ENCODE peak calls at places on chromosomes 16 and 17, in five cellular contexts. O is CD8-positive, alpha-beta T cell; B is neural progenitor cell; D is SK-N-SH; G is cardiac fibroblast. E is an unnamed sample.

GRCh38 chr16:82195917-82196494 is 26.0 kb upstream of the MPHOSPH6 start:
- DNase-seq in O (no peak), D (no peak), G (peak), B (no peak), E (no peak)

GRCh38 chr16:64892843-64893242 is 229.0 kb downstream of the CDH11 start:
- DNase-seq in G (peak), O (no peak), D (no peak), B (no peak), E (no peak)

GRCh38 chr17:36544320-36545092 is at the start of gene GGNBP2:
- DNase-seq in D (peak), B (peak), G (peak), O (peak), E (peak)

GRCh38 chr17:76593338-76593737 is 7.7 kb upstream of the ST6GALNAC2 start:
- DNase-seq in G (no peak), O (no peak), D (no peak), B (no peak), E (no peak)

GRCh38 chr17:39178516-39178915 is 12.6 kb upstream of the ARL5C start:
- DNase-seq in G (peak), D (no peak), O (no peak), B (no peak), E (no peak)

GRCh38 chr16:27097671-27098275 is 31.0 kb downstream of the C16orf82 start:
- DNase-seq in O (no peak), G (peak), B (no peak), D (no peak), E (no peak)

GRCh38 chr16:50282010-50282538 is 15.7 kb downstream of the ADCY7 start:
- DNase-seq in B (no peak), G (peak), D (no peak), O (peak), E (peak)

GRCh38 chr16:83704656-83705055 is 103.1 kb upstream of the HSBP1 start:
- DNase-seq in G (no peak), B (no peak), O (no peak), D (no peak), E (no peak)

GRCh38 chr16:23567602-23568001 is 10.1 kb downstream of the UBFD1 start:
- DNase-seq in B (no peak), D (no peak), G (no peak), O (no peak), E (no peak)

GRCh38 chr16:86520317-86521210 is 10.2 kb downstream of the FOXF1 start:
- DNase-seq in B (no peak), G (no peak), O (no peak), D (no peak), E (no peak)

GRCh38 chr17:14301761-14302401 is 1.0 kb downstream of the HS3ST3B1 start:
- DNase-seq in G (peak), D (no peak), B (peak), O (peak), E (peak)

GRCh38 chr16:825298-826061 is 24.9 kb upstream of the GNG13 start:
- DNase-seq in O (no peak), G (no peak), D (peak), B (no peak), E (no peak)

GRCh38 chr17:74810699-74811485 is 34.7 kb upstream of the NAT9 start:
- DNase-seq in D (no peak), G (no peak), B (no peak), O (no peak), E (no peak)

GRCh38 chr16:6019490-6019991 is 921.9 kb upstream of the EEF2KMT start:
- DNase-seq in O (no peak), B (peak), D (peak), G (no peak), E (no peak)

GRCh38 chr16:25034916-25035315 is 19.7 kb upstream of the ARHGAP17 start:
- DNase-seq in D (no peak), G (no peak), B (no peak), O (no peak), E (no peak)

GRCh38 chr16:89155184-89155679 is 16.3 kb upstream of the CDH15 start:
- DNase-seq in G (peak), O (no peak), B (no peak), D (no peak), E (no peak)

GRCh38 chr16:17377360-17378324 is 93.1 kb downstream of the XYLT1 start:
- DNase-seq in B (peak), O (no peak), G (no peak), D (no peak), E (no peak)

GRCh38 chr17:70447588-70447987 is 278.3 kb downstream of the KCNJ2 start:
- DNase-seq in G (no peak), B (no peak), O (no peak), D (no peak), E (no peak)

GRCh38 chr16:50616883-50617629 is 64.1 kb downstream of the SNX20 start:
- DNase-seq in D (no peak), G (no peak), B (no peak), O (no peak), E (no peak)

GRCh38 chr17:58308173-58308984 is 20.2 kb downstream of the TSPOAP1 start:
- DNase-seq in G (no peak), D (peak), B (peak), O (no peak), E (no peak)

GRCh38 chr17:66459811-66460270 is 157.4 kb downstream of the PRKCA start:
- DNase-seq in G (peak), O (no peak), D (no peak), B (no peak), E (no peak)

GRCh38 chr17:64574646-64575045 is 67.9 kb downstream of the CEP95 start:
- DNase-seq in O (no peak), B (no peak), D (no peak), G (no peak), E (no peak)

GRCh38 chr16:15485175-15485574 is 50.8 kb downstream of the BMERB1 start:
- DNase-seq in G (no peak), O (no peak), B (no peak), D (no peak), E (no peak)

GRCh38 chr16:48613061-48613957 is 3.3 kb upstream of the N4BP1 start:
- DNase-seq in O (peak), D (no peak), G (peak), B (no peak), E (peak)

GRCh38 chr17:68794636-68795503 is 160.3 kb downstream of the ABCA8 start:
- DNase-seq in G (peak), B (no peak), O (no peak), D (no peak), E (no peak)

GRCh38 chr16:55062446-55062845 is 131.8 kb downstream of the IRX5 start:
- DNase-seq in B (no peak), D (no peak), G (peak), O (no peak), E (no peak)

GRCh38 chr17:10622610-10623485 is 34.3 kb downstream of the MYH3 start:
- DNase-seq in O (no peak), G (no peak), D (no peak), B (no peak), E (no peak)

GRCh38 chr16:85571813-85572619 is 41.1 kb upstream of the GSE1 start:
- DNase-seq in D (no peak), B (no peak), G (no peak), O (no peak), E (no peak)

GRCh38 chr16:85819711-85820110 is 20.2 kb downstream of the COX4I1 start:
- DNase-seq in D (no peak), B (no peak), G (no peak), O (no peak), E (no peak)

GRCh38 chr17:2952174-2952845 is 111.1 kb downstream of the OR1D5 start:
- DNase-seq in B (no peak), O (no peak), D (no peak), G (no peak), E (no peak)

GRCh38 chr17:5209396-5209795 is 17.7 kb upstream of the ZNF594 start:
- DNase-seq in D (no peak), O (no peak), G (peak), B (no peak), E (no peak)

GRCh38 chr17:61862105-61862574 is 1.2 kb downstream of the BRIP1 start:
- DNase-seq in D (no peak), O (no peak), B (no peak), G (peak), E (no peak)

GRCh38 chr17:11598274-11599221 is at the start of gene DNAH9:
- DNase-seq in G (peak), B (peak), D (peak), O (no peak), E (no peak)

GRCh38 chr17:33218657-33219298 is 74.3 kb downstream of the ASIC2 start:
- DNase-seq in B (no peak), G (no peak), O (no peak), D (no peak), E (no peak)

GRCh38 chr17:69860142-69860680 is 214.8 kb upstream of the KCNJ16 start:
- DNase-seq in O (no peak), D (no peak), B (no peak), G (no peak), E (no peak)

GRCh38 chr17:42459256-42459982 is 741 bp downstream of the ATP6V0A1 start:
- DNase-seq in B (peak), G (peak), D (peak), O (no peak), E (no peak)

GRCh38 chr17:81514735-81515529 is 2.3 kb upstream of the ACTG1 start:
- DNase-seq in D (peak), G (peak), O (peak), B (peak), E (peak)

GRCh38 chr16:2963611-2964415 is at the start of gene KREMEN2:
- DNase-seq in O (no peak), G (no peak), D (peak), B (peak), E (no peak)

GRCh38 chr16:2962334-2963073 is 1.6 kb upstream of the KREMEN2 start:
- DNase-seq in B (peak), G (no peak), D (no peak), O (no peak), E (no peak)

GRCh38 chr16:2960183-2961010 is 3.7 kb upstream of the KREMEN2 start:
- DNase-seq in O (no peak), D (no peak), B (no peak), G (no peak), E (no peak)

GRCh38 chr16:2964416-2965223 is 545 bp downstream of the KREMEN2 start:
- DNase-seq in D (peak), B (peak), G (no peak), O (peak), E (peak)

GRCh38 chr16:2963074-2963610 is 933 bp upstream of the KREMEN2 start:
- DNase-seq in B (peak), O (no peak), G (no peak), D (no peak), E (no peak)
- H3K4me3 ChIP-seq in B (peak), O (peak), G (no peak), D (no peak), E (no peak)

GRCh38 chr17:48908047-48908843 is at the start of gene UBE2Z:
- DNase-seq in O (peak), G (peak), D (peak), B (peak), E (peak)
- H3K4me3 ChIP-seq in O (peak), G (peak), D (peak), B (peak), E (peak)

DNA sequence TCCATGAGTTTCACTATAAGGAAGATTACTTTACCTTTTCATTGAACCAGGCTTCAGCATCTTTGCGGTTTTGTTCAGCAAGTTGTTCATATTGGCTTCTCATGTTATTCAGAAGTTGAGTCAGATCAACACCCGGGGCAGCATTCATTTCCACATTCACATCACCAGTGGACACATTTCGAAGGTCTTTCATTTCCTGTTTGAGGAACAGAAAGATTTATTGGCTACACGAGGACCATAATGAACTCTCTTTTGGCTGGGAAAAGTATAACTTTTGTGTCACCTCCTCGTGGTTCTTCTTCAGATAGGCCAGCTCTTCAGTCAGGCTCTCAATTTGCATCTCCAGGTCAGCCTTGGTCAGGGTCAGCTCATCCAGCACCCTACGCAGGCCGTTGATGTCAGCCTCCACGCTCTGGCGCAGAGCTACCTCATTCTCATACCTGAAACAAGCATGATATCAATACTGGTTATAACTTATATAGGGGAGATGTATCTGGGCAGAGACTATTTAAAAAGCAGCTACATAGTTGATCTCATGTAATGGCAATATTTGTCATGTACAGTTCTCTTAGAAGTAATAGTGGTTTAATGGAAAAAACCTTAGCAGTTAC is 2.1 kb downstream of the KRT10 start:
- DNase-seq in G (no peak), B (no peak), O (no peak), D (no peak), E (no peak)
- H3K4me3 ChIP-seq in G (no peak), B (peak), O (no peak), D (no peak), E (no peak)

GRCh38 chr16:4319454-4319853 is 3.6 kb downstream of the GLIS2 start:
- DNase-seq in D (no peak), G (peak), B (no peak), O (peak), E (peak)
- H3K4me3 ChIP-seq in D (no peak), G (no peak), B (no peak), O (no peak), E (no peak)

GRCh38 chr17:73304438-73304837 is 7.4 kb downstream of the CDC42EP4 start:
- DNase-seq in O (no peak), G (no peak), D (no peak), B (no peak), E (no peak)
- H3K4me3 ChIP-seq in O (no peak), G (no peak), D (peak), B (no peak), E (no peak)

DNA sequence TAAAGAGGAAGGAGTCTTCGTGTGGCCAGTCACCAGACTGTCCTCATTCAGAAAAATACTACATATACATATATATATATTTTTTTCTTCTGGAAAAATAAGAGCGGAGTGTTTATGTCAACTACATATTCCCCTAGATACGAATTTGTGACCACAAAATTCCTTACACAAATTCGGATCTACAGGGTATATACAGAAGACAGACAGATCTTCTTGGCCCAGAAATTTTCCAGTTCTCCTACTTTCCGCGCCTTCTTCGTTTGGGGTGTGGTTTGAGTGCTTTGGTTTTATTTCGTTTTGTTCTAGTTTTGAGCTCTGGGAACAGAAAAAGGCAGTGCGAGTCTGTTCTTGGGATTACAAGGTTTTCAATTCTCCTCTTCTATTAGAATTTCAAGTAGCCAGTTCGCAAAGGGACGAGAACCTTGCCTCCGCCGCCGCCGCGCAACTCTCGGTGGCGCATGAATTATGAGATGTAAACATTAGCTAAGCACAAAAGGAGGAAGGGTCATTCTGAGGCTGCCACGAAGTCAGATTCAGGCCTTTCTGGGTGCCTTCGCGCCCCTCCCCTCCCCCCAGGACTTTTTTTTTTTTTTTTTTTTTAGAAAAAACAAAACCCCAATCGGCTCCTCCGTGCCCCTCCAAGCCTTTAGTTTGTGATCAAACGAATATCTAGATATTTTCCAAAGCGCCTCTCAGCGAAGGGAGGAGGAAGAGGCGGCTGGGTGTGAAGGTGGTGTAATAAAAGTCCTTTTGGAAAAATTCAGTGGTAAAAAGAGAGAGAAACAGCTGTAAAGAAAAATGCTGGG is 1.8 kb upstream of the HOXB4 start:
- DNase-seq in D (no peak), B (no peak), G (no peak), O (no peak), E (no peak)
- H3K4me3 ChIP-seq in D (no peak), B (no peak), G (no peak), O (no peak), E (no peak)

GRCh38 chr17:57257911-57258885 is 1.9 kb downstream of the MSI2 start:
- DNase-seq in O (no peak), B (peak), G (peak), D (no peak), E (no peak)
- H3K4me3 ChIP-seq in O (peak), B (peak), G (peak), D (peak), E (peak)

DNA sequence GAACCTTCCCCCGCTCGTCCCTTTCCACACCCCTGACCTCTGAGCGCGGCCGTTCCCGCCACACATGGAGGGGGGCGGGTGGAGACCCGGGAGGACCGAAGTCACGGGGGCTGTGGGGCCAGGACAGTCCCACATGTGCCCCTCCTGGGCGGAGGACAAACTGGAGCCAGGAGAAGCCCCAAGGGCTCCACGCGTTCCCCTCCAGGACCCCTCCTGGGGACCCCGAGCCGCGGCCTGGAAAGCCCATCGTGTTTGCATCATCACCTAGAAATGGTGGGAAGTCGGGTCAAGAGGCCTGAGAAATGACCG is 607 bp upstream of the ABR start:
- DNase-seq in G (no peak), B (peak), O (no peak), D (no peak), E (no peak)
- H3K4me3 ChIP-seq in G (peak), B (peak), O (peak), D (peak), E (no peak)

GRCh38 chr17:79991140-79991923 is 44.3 kb downstream of the TBC1D16 start:
- DNase-seq in B (peak), O (peak), D (peak), G (peak), E (peak)
- H3K4me3 ChIP-seq in B (peak), O (peak), D (no peak), G (peak), E (peak)

E was measured in CD4-positive, CD25-positive, alpha-beta regulatory T cell.